ENCODE peak calls at places on chromosomes 4 and X, in four cellular contexts. One of them, this sample, is unnamed.

GRCh38 chr4:2673157-2673556 is 83.0 kb downstream of the TNIP2 start:
- DNase-seq in NCI-H69: peak
- DNase-seq in HEK293T: no peak
- DNase-seq in cardiac fibroblast: no peak
- DNase-seq in this sample: peak

GRCh38 chr4:87489678-87490077 is 39.5 kb downstream of the SPARCL1 start:
- DNase-seq in NCI-H69: no peak
- DNase-seq in HEK293T: no peak
- DNase-seq in cardiac fibroblast: no peak
- DNase-seq in this sample: peak

GRCh38 chrX:2552621-2553297 is 52.0 kb upstream of the DHRSX start:
- DNase-seq in NCI-H69: peak
- DNase-seq in HEK293T: no peak
- DNase-seq in cardiac fibroblast: peak
- DNase-seq in this sample: peak

GRCh38 chr4:3249681-3250437 is 900 bp downstream of the MSANTD1 start:
- DNase-seq in NCI-H69: no peak
- DNase-seq in HEK293T: no peak
- DNase-seq in cardiac fibroblast: no peak
- DNase-seq in this sample: no peak

GRCh38 chr4:2220016-2220620 is 21.8 kb downstream of the HAUS3 start:
- DNase-seq in NCI-H69: peak
- DNase-seq in HEK293T: peak
- DNase-seq in cardiac fibroblast: peak
- DNase-seq in this sample: peak

GRCh38 chr4:140305053-140305452 is 68.4 kb upstream of the SCOC start:
- DNase-seq in NCI-H69: peak
- DNase-seq in HEK293T: no peak
- DNase-seq in cardiac fibroblast: peak
- DNase-seq in this sample: no peak

GRCh38 chrX:11540532-11541377 is 125.0 kb downstream of the ARHGAP6 start:
- DNase-seq in NCI-H69: no peak
- DNase-seq in HEK293T: no peak
- DNase-seq in cardiac fibroblast: no peak
- DNase-seq in this sample: no peak

GRCh38 chr4:182680196-182680771 is 236.9 kb downstream of the DCTD start:
- DNase-seq in NCI-H69: no peak
- DNase-seq in HEK293T: no peak
- DNase-seq in cardiac fibroblast: no peak
- DNase-seq in this sample: no peak

GRCh38 chr4:1009647-1010521 is 1.5 kb upstream of the FGFRL1 start:
- DNase-seq in NCI-H69: peak
- DNase-seq in HEK293T: peak
- DNase-seq in cardiac fibroblast: peak
- DNase-seq in this sample: peak

GRCh38 chr4:106201373-106201772 is 114.6 kb downstream of the TBCK start:
- DNase-seq in NCI-H69: peak
- DNase-seq in HEK293T: peak
- DNase-seq in cardiac fibroblast: peak
- DNase-seq in this sample: peak

GRCh38 chrX:39869846-39870601 is 227.7 kb downstream of the BCOR start:
- DNase-seq in NCI-H69: peak
- DNase-seq in HEK293T: no peak
- DNase-seq in cardiac fibroblast: peak
- DNase-seq in this sample: peak

GRCh38 chr4:6658204-6658585 is 17.7 kb downstream of the MRFAP1 start:
- DNase-seq in NCI-H69: no peak
- DNase-seq in HEK293T: no peak
- DNase-seq in cardiac fibroblast: no peak
- DNase-seq in this sample: no peak

GRCh38 chrX:125236955-125237354 is 82.7 kb upstream of the TEX13C start:
- DNase-seq in NCI-H69: no peak
- DNase-seq in HEK293T: no peak
- DNase-seq in cardiac fibroblast: no peak
- DNase-seq in this sample: no peak

GRCh38 chr4:40471923-40472322 is 136.8 kb downstream of the CHRNA9 start:
- DNase-seq in NCI-H69: no peak
- DNase-seq in HEK293T: no peak
- DNase-seq in cardiac fibroblast: peak
- DNase-seq in this sample: no peak

GRCh38 chrX:141142946-141143345 is 34.0 kb downstream of the LDOC1 start:
- DNase-seq in NCI-H69: no peak
- DNase-seq in HEK293T: no peak
- DNase-seq in cardiac fibroblast: peak
- DNase-seq in this sample: no peak

GRCh38 chr4:71074452-71075299 is 81.2 kb downstream of the DCK start:
- DNase-seq in NCI-H69: peak
- DNase-seq in HEK293T: no peak
- DNase-seq in cardiac fibroblast: peak
- DNase-seq in this sample: no peak

GRCh38 chr4:111802191-111802590 is 343.1 kb upstream of the FAM241A start:
- DNase-seq in NCI-H69: no peak
- DNase-seq in HEK293T: no peak
- DNase-seq in cardiac fibroblast: peak
- DNase-seq in this sample: peak

GRCh38 chr4:150647008-150647407 is 65.1 kb downstream of the MAB21L2 start:
- DNase-seq in NCI-H69: no peak
- DNase-seq in HEK293T: no peak
- DNase-seq in cardiac fibroblast: peak
- DNase-seq in this sample: no peak

GRCh38 chrX:72309297-72310071 is 3.8 kb upstream of the CITED1 start:
- DNase-seq in NCI-H69: peak
- DNase-seq in HEK293T: no peak
- DNase-seq in cardiac fibroblast: no peak
- DNase-seq in this sample: no peak

GRCh38 chr4:77184018-77184417 is 27.0 kb downstream of the CCNG2 start:
- DNase-seq in NCI-H69: no peak
- DNase-seq in HEK293T: no peak
- DNase-seq in cardiac fibroblast: no peak
- DNase-seq in this sample: no peak

GRCh38 chr4:23819041-23819511 is 70.8 kb downstream of the PPARGC1A start:
- DNase-seq in NCI-H69: peak
- DNase-seq in HEK293T: no peak
- DNase-seq in cardiac fibroblast: peak
- DNase-seq in this sample: peak

GRCh38 chrX:130171446-130172126 is at the start of gene RAB33A:
- DNase-seq in NCI-H69: peak
- DNase-seq in HEK293T: no peak
- DNase-seq in cardiac fibroblast: no peak
- DNase-seq in this sample: peak

GRCh38 chr4:119303587-119304305 is 18.2 kb downstream of the FABP2 start:
- DNase-seq in NCI-H69: no peak
- DNase-seq in HEK293T: no peak
- DNase-seq in cardiac fibroblast: no peak
- DNase-seq in this sample: no peak

GRCh38 chr4:101040776-101041175 is 306.6 kb downstream of the PPP3CA start:
- DNase-seq in NCI-H69: no peak
- DNase-seq in HEK293T: no peak
- DNase-seq in cardiac fibroblast: no peak
- DNase-seq in this sample: no peak

GRCh38 chr4:24321637-24322036 is 262.7 kb downstream of the DHX15 start:
- DNase-seq in NCI-H69: no peak
- DNase-seq in HEK293T: no peak
- DNase-seq in cardiac fibroblast: no peak
- DNase-seq in this sample: no peak

GRCh38 chr4:3786196-3786869 is 20.1 kb downstream of the ADRA2C start:
- DNase-seq in NCI-H69: peak
- DNase-seq in HEK293T: no peak
- DNase-seq in cardiac fibroblast: no peak
- DNase-seq in this sample: no peak

GRCh38 chr4:161714928-161715327 is 448.9 kb downstream of the FSTL5 start:
- DNase-seq in NCI-H69: peak
- DNase-seq in HEK293T: no peak
- DNase-seq in cardiac fibroblast: no peak
- DNase-seq in this sample: no peak

GRCh38 chrX:140110081-140110650 is 144.8 kb upstream of the CXorf66 start:
- DNase-seq in NCI-H69: no peak
- DNase-seq in HEK293T: no peak
- DNase-seq in cardiac fibroblast: no peak
- DNase-seq in this sample: no peak

GRCh38 chr4:93687304-93687703 is 141.2 kb upstream of the ATOH1 start:
- DNase-seq in NCI-H69: no peak
- DNase-seq in HEK293T: no peak
- DNase-seq in cardiac fibroblast: no peak
- DNase-seq in this sample: no peak

GRCh38 chr4:76689079-76689817 is 208.7 kb downstream of the SOWAHB start:
- DNase-seq in NCI-H69: peak
- DNase-seq in HEK293T: peak
- DNase-seq in cardiac fibroblast: peak
- DNase-seq in this sample: peak

GRCh38 chrX:107629533-107629909 is 1.2 kb downstream of the PRPS1 start:
- DNase-seq in NCI-H69: peak
- DNase-seq in HEK293T: peak
- DNase-seq in cardiac fibroblast: peak
- DNase-seq in this sample: peak

GRCh38 chr4:95500361-95500760 is 48.4 kb downstream of the UNC5C start:
- DNase-seq in NCI-H69: no peak
- DNase-seq in HEK293T: no peak
- DNase-seq in cardiac fibroblast: no peak
- DNase-seq in this sample: no peak

GRCh38 chr4:142473218-142473959 is 372.7 kb downstream of the INPP4B start:
- DNase-seq in NCI-H69: peak
- DNase-seq in HEK293T: no peak
- DNase-seq in cardiac fibroblast: peak
- DNase-seq in this sample: no peak

GRCh38 chrX:148069759-148070503 is 88.8 kb downstream of the FMR1NB start:
- DNase-seq in NCI-H69: no peak
- DNase-seq in HEK293T: no peak
- DNase-seq in cardiac fibroblast: no peak
- DNase-seq in this sample: no peak

GRCh38 chr4:152605641-152606304 is 69.9 kb upstream of the FBXW7 start:
- DNase-seq in NCI-H69: peak
- DNase-seq in HEK293T: no peak
- DNase-seq in cardiac fibroblast: peak
- DNase-seq in this sample: peak

This sample was measured in fibroblast of pulmonary artery.